ENCODE peak calls at places on chromosomes 16 and 17, in six cellular contexts. T, Z, K, U, L and G are unnamed samples.
A peak's percentile ranks its signal among the peaks of the same experiment; 100 is the strongest.

GRCh38 chr17:50613596-50613995 is 21.1 kb upstream of the ABCC3 start:
- DNase-seq in T (no peak), Z (no peak), K (no peak), U (no peak), L (no peak), G (no peak)

GRCh38 chr17:34858941-34859562 is 102.2 kb downstream of the CCT6B start:
- DNase-seq in T (no peak), Z (no peak), K (no peak), U (no peak), L (no peak), G (no peak)

GRCh38 chr17:37701424-37702020 is 43.3 kb downstream of the HNF1B start:
- DNase-seq in T (no peak), Z (peak; percentile 87), K (peak; percentile 80), U (no peak), L (no peak), G (peak; percentile 44)

GRCh38 chr16:4200000-4200780 is 41.7 kb downstream of the SRL start:
- DNase-seq in T (no peak), Z (peak; percentile 88), K (peak; percentile 84), U (peak; percentile 40), L (peak; percentile 35), G (peak; percentile 47)

GRCh38 chr16:54787045-54787444 is 143.6 kb upstream of the IRX5 start:
- DNase-seq in T (no peak), Z (no peak), K (no peak), U (no peak), L (no peak), G (no peak)

GRCh38 chr16:54801445-54801844 is 129.2 kb upstream of the IRX5 start:
- DNase-seq in T (no peak), Z (no peak), K (no peak), U (no peak), L (no peak), G (no peak)

GRCh38 chr17:47813512-47814031 is 8.0 kb downstream of the OSBPL7 start:
- DNase-seq in T (no peak), Z (no peak), K (peak; percentile 16), U (no peak), L (no peak), G (no peak)

GRCh38 chr16:31409433-31409832 is 16.3 kb downstream of the ITGAD start:
- DNase-seq in T (no peak), Z (no peak), K (no peak), U (peak; percentile 35), L (no peak), G (no peak)

GRCh38 chr17:80732268-80732667 is 187.6 kb downstream of the RPTOR start:
- DNase-seq in T (no peak), Z (no peak), K (no peak), U (peak; percentile 80), L (peak; percentile 41), G (no peak)

GRCh38 chr16:58331024-58331707 is 36.3 kb upstream of the PRSS54 start:
- DNase-seq in T (no peak), Z (peak; percentile 91), K (no peak), U (peak; percentile 8), L (peak; percentile 24), G (no peak)

GRCh38 chr17:45906237-45906636 is 11.9 kb downstream of the MAPT start:
- DNase-seq in T (no peak), Z (no peak), K (no peak), U (no peak), L (no peak), G (no peak)

GRCh38 chr17:1933875-1934715 is 91.0 kb downstream of the RTN4RL1 start:
- DNase-seq in T (no peak), Z (no peak), K (no peak), U (no peak), L (no peak), G (no peak)

GRCh38 chr17:52106638-52107261 is 51.8 kb downstream of the CA10 start:
- DNase-seq in T (no peak), Z (peak; percentile 86), K (peak; percentile 48), U (peak; percentile 8), L (peak; percentile 44), G (peak; percentile 53)

GRCh38 chr17:9615486-9615885 is 29.8 kb upstream of the USP43 start:
- DNase-seq in T (no peak), Z (no peak), K (no peak), U (no peak), L (no peak), G (no peak)

DNA sequence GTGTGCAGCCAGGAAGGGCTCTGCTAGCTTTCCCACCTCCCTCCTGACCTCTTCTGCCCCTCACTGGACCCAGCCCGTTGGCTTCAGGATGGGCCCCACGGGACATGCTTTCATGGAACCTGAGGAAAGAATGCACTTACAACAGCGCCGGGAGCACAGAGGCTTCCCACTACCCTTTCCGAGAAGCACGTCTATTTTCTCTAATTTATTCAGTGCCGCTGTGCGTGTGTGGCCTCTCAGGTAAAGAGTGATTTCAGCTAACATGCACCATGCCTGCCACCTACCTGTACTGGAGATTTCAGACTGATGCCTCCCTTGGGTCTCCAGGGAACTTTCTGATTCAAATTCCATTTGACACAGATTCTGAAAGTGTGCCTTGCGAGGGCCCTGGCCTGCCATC is 140.1 kb downstream of the CYLD start:
- DNase-seq in T (no peak), Z (peak; percentile 35), K (no peak), U (no peak), L (no peak), G (no peak)
- H3K36me3 ChIP-seq in T (no peaks in the 10 kb centered on the region), Z (no peaks in the 10 kb centered on the region), K (no peaks in the 10 kb centered on the region), U (no peaks in the 10 kb centered on the region), L (no peaks in the 10 kb centered on the region), G (no peaks in the 10 kb centered on the region)

DNA sequence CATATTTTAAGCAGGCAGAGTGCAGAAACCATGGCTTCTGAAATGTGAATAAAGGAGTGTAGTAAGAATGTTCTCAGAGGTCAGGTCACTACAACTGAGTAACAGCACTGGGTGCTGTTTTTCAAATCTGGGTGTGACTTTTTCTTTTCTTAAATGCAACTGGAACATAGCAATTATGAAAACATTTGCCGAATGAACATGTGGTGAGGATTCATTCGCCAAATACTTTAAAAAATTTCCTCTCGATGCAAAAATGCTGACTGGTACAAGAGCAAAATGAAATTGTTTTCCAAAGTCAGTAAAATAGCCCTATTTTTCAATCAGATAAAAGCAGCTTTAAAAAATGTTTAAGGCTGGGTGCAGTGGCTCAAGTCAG is 18.6 kb downstream of the ZDHHC7 start:
- DNase-seq in T (no peak), Z (no peak), K (no peak), U (no peak), L (no peak), G (no peak)
- H3K4me3 ChIP-seq in T (no peak overlapping the region), Z (no peak overlapping the region), K (no peak overlapping the region), U (no peak overlapping the region), L (no peak overlapping the region), G (no peak overlapping the region)

DNA sequence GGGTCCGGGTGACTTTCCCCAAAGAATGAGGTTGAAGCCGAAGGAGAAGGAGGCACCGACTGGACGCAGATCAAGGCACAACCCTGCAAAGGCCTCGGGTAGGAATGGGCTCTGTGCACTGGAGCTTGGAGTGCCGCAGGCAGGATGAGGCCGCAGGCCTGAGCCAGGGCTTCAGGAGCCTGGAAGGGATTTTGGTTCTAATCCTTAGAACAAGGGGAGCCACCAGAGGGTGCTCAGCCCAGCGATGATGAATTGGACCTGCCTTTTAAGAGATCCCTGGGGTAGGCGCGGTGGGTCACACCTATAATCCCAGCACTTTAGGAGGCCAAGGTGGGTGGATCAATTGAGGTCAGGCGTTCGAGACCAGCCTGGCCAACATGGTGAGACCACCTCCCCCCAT is 8.1 kb downstream of the CIBAR2 start:
- DNase-seq in T (no peak), Z (peak; percentile 62), K (no peak), U (no peak), L (no peak), G (no peak)
- H3K9ac ChIP-seq in T (no peak overlapping the region), Z (no peak overlapping the region), K (no peak overlapping the region), U (no peak overlapping the region), L (peak overlapping the region; percentile 40), G (no peak overlapping the region)

GRCh38 chr17:74020522-74020921 is 183.0 kb upstream of the RPL38 start:
- DNase-seq in T (no peak), Z (no peak), K (no peak), U (no peak), L (no peak), G (no peak)
- H3K36me3 ChIP-seq in T (no peaks in the 10 kb centered on the region), Z (no peaks in the 10 kb centered on the region), K (no peaks in the 10 kb centered on the region), U (no peaks in the 10 kb centered on the region), L (no peaks in the 10 kb centered on the region), G (no peaks in the 10 kb centered on the region)

GRCh38 chr16:2038359-2039285 is 9.0 kb downstream of the NTHL1 start:
- DNase-seq in T (no peak), Z (no peak), K (peak; percentile 49), U (no peak), L (no peak), G (no peak)
- H3K4me3 ChIP-seq in T (no peak overlapping the region), Z (no peak overlapping the region), K (no peak overlapping the region), U (no peak overlapping the region), L (no peak overlapping the region), G (no peak overlapping the region)